ENCODE peak calls at places on chromosomes 3 and 15, in nine cellular contexts. E, C, T, Q, Z, N, M, I and J are unnamed samples.

GRCh38 chr15:81516461-81516860 is 142.4 kb upstream of the TMC3 start:
- DNase-seq in Z (no peak), E (no peak), M (peak; percentile 46), I (no peak), C (no peak), Q (no peak), N (no peak), T (no peak), J (no peak)

GRCh38 chr3:46877671-46878125 is at the start of gene PTH1R:
- DNase-seq in T (no peak), N (no peak), Z (no peak), Q (no peak), M (no peak), C (no peak), I (no peak), E (no peak), J (no peak)

GRCh38 chr15:59394166-59394661 is 21.5 kb upstream of the MYO1E start:
- DNase-seq in Z (no peak), E (no peak), C (no peak), T (no peak), M (no peak), N (no peak), I (no peak), Q (no peak), J (no peak)

GRCh38 chr3:63625161-63625560 is 27.3 kb upstream of the SNTN start:
- DNase-seq in T (no peak), C (no peak), M (peak; percentile 61), Q (no peak), N (no peak), E (no peak), Z (peak; percentile 86), I (no peak), J (no peak)

GRCh38 chr3:108024146-108024836 is 66.5 kb downstream of the CD47 start:
- DNase-seq in N (no peak), Z (no peak), E (no peak), I (no peak), C (no peak), Q (no peak), M (no peak), T (no peak), J (no peak)

GRCh38 chr3:17741621-17742091 is 775 bp downstream of the TBC1D5 start:
- DNase-seq in M (no peak), E (no peak), Z (no peak), I (no peak), Q (no peak), N (no peak), C (no peak), T (no peak), J (no peak)

GRCh38 chr15:44726568-44727461 is 9.5 kb upstream of the TRIM69 start:
- DNase-seq in T (peak; percentile 52), C (no peak), E (no peak), Q (peak; percentile 53), Z (peak; percentile 83), I (peak; percentile 95), N (no peak), M (peak; percentile 79), J (no peak)

GRCh38 chr3:146770881-146771280 is 165.7 kb upstream of the PLSCR5 start:
- DNase-seq in E (no peak), C (no peak), T (no peak), M (no peak), N (no peak), Z (no peak), Q (no peak), I (no peak), J (no peak)

GRCh38 chr3:111373861-111374260 is 168.1 kb upstream of the CD96 start:
- DNase-seq in C (no peak), I (no peak), T (no peak), Q (no peak), M (no peak), E (no peak), N (no peak), Z (peak; percentile 9), J (no peak)

DNA sequence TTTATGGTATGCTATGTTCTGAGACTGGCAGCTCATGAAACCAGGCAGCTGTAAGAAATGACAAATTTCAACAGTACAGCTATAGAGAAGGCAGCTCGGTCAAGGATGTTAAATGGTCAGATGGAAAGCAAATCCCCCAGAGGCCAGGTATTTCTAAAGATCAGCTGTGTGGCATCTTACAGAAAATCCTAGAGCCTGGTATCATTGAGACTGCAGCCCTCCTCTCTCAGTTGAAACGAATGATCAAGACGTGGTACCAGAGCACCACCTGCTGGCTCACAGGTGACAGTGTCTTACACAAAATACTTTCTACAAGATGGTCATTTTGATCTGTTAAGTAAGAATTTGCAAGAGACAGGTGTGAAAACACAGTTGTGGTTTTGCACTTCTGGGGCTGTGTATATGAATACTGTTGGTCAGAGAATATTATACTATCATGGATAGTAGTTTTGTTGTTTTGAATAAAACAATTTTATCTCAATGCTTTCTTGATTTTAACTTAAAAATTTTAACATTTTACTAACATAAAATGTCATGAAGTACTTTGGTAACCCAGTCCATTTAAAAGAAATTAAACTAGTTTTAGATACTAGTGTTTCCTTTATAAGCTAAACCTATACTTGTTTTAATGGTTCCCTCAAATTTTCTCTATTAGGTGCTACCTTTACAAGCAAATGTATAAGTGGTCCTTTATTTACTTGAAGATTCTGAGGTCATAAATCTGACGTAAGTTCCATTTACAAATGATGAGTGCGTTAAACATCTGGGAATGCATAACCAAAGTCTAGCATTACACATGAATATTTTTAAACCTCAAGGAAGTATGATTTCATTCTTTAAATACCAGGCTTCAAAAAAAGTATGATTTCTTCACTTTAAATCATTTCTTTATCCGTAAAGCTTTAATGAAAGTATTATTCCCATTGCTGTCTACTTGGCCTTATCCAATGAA is 121.9 kb downstream of the PDZRN3 start:
- DNase-seq in M (peak; percentile 40), T (peak; percentile 59), N (peak; percentile 72), I (peak; percentile 68), C (peak; percentile 71), E (peak; percentile 70), Z (peak; percentile 41), Q (peak; percentile 73), J (no peak)
- H3K27ac ChIP-seq in M (no peak overlapping the region), T (peak overlapping the region; percentile 45), N (no peak overlapping the region), I (no peak overlapping the region), C (no peak overlapping the region), E (no peak overlapping the region), Z (no peak overlapping the region), Q (no peak overlapping the region), J (no peak overlapping the region)

GRCh38 chr3:31290046-31290445 is 242.7 kb upstream of the STT3B start:
- DNase-seq in I (no peak), Z (no peak), T (no peak), C (no peak), M (no peak), N (no peak), E (no peak), Q (no peak), J (no peak)
- H3K27ac ChIP-seq in I (no peak overlapping the region), Z (no peak overlapping the region), T (no peak overlapping the region), C (no peak overlapping the region), M (no peak overlapping the region), N (no peak overlapping the region), E (no peak overlapping the region), Q (no peak overlapping the region), J (no peak overlapping the region)

GRCh38 chr3:79410136-79410535 is 357.7 kb downstream of the ROBO1 start:
- DNase-seq in Q (no peak), E (no peak), T (no peak), I (no peak), C (no peak), M (no peak), N (no peak), Z (no peak), J (no peak)
- H3K27ac ChIP-seq in Q (no peak overlapping the region), E (no peak overlapping the region), T (no peak overlapping the region), I (no peak overlapping the region), C (no peak overlapping the region), M (no peak overlapping the region), N (no peak overlapping the region), Z (no peak overlapping the region), J (no peak overlapping the region)

DNA sequence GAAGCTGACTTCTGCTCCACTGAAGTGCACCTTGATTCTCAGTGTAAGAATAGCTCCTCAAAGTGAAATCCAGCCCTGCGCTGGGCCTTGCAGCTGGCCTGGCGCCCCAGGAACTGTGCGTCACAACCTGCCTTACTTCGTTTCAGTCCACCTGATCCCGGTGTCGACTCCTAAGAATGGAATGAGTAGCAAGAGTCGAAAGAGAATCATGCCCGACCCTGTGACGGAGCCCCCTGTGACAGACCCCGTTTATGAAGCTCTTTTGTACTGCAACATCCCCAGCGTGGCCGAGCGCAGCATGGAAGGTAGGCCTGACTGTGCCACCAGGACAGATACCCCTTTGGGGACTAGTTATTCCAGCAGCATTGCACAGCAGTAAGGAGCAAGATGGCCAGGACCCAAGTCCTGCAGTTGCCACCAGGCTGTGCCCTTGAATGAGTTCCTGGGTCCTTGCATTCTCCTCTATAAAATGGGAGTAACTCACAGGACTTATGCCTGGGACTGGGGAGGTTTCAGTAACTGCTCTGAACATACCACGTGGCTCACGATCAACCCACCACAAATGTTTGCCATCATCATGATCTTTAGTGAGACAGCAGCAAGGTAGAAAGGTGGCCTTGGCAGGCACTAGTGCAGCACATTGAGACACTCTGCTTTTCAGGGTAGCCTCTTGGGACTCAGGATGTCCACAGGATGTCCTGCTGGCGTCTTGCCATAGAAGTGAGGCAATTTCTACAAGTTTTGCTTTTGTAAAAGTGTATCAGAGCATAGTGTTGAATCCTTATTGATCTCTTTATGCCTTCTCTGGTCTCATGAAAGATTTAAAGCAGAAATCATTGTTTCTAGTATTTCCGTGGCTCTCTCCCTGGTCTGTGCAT is 46.8 kb downstream of the PXYLP1 start:
- DNase-seq in Q (no peak), C (no peak), T (no peak), M (no peak), E (no peak), I (no peak), Z (no peak), N (no peak), J (no peak)
- H3K27ac ChIP-seq in Q (no peak overlapping the region), C (no peak overlapping the region), T (peak overlapping the region; percentile 51), M (no peak overlapping the region), E (no peak overlapping the region), I (no peak overlapping the region), Z (no peak overlapping the region), N (no peak overlapping the region), J (no peak overlapping the region)

DNA sequence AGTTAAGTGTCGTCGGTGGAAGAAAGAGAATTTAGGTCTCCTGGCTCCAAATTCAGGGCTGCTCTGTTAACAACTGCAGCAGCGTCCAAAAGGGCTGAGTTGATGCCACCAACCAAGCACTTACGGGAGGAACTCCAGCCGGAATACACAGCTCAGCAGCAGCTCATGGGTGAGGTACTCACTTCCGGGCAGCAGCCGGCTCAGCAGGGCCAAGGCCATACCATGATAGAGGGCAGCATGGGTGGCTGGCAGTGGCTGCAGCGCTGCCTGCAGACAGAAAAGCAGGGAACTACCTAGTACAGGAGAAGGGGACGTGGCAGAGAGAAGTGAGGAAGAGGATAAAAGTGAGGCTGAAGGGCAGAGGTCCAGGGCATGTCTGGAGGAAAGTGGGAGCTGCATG is 8.0 kb upstream of the LTK start:
- DNase-seq in N (no peak), E (no peak), Q (no peak), T (no peak), C (no peak), M (no peak), Z (no peak), I (no peak), J (no peak)
- H3K27ac ChIP-seq in N (no peak overlapping the region), E (no peak overlapping the region), Q (no peak overlapping the region), T (no peak overlapping the region), C (no peak overlapping the region), M (peak overlapping the region; percentile 30), Z (no peak overlapping the region), I (no peak overlapping the region), J (no peak overlapping the region)

GRCh38 chr15:66404532-66404931 is 17.8 kb downstream of the MAP2K1 start:
- DNase-seq in E (no peak), N (no peak), T (no peak), I (no peak), Q (peak; percentile 89), Z (no peak), M (no peak), C (no peak), J (no peak)
- H3K27ac ChIP-seq in E (no peak overlapping the region), N (no peak overlapping the region), T (no peak overlapping the region), I (no peak overlapping the region), Q (peak overlapping the region; percentile 81), Z (no peak overlapping the region), M (no peak overlapping the region), C (no peak overlapping the region), J (no peak overlapping the region)

GRCh38 chr15:73932381-73933191 is 6.3 kb downstream of the LOXL1 start:
- DNase-seq in C (no peak), E (peak; percentile 29), M (no peak), Q (no peak), N (peak; percentile 3), I (no peak), Z (no peak), T (no peak), J (no peak)
- H3K27ac ChIP-seq in C (no peak overlapping the region), E (no peak overlapping the region), M (no peak overlapping the region), Q (no peak overlapping the region), N (no peak overlapping the region), I (no peak overlapping the region), Z (no peak overlapping the region), T (peak overlapping the region; percentile 23), J (no peak overlapping the region)